ENCODE peak calls at places on chromosomes 1 and 21, in five cellular contexts. One of them, this sample, is unnamed.

GRCh38 chr1:23574265-23574754 is 15.0 kb upstream of the ID3 start:
- DNase-seq in DMS153: no peak
- DNase-seq in anterior cingulate cortex: no peak
- DNase-seq in midbrain: no peak
- DNase-seq in RWPE2: no peak
- DNase-seq in this sample: peak; percentile 73

GRCh38 chr1:153100241-153100640 is 5.9 kb upstream of the SPRR2E start:
- DNase-seq in DMS153: no peak
- DNase-seq in anterior cingulate cortex: no peak
- DNase-seq in midbrain: no peak
- DNase-seq in RWPE2: peak; percentile 84
- DNase-seq in this sample: peak; percentile 62

GRCh38 chr1:2240251-2241156 is 12.4 kb downstream of the SKI start:
- DNase-seq in DMS153: no peak
- DNase-seq in anterior cingulate cortex: no peak
- DNase-seq in midbrain: peak; percentile 55
- DNase-seq in RWPE2: no peak
- DNase-seq in this sample: no peak

GRCh38 chr1:46532498-46533178 is 18.8 kb downstream of the KNCN start:
- DNase-seq in DMS153: peak; percentile 41
- DNase-seq in anterior cingulate cortex: peak; percentile 46
- DNase-seq in midbrain: peak; percentile 68
- DNase-seq in RWPE2: no peak
- DNase-seq in this sample: peak; percentile 56

GRCh38 chr1:74771913-74772515 is 39.1 kb downstream of the TYW3 start:
- DNase-seq in DMS153: peak; percentile 18
- DNase-seq in anterior cingulate cortex: no peak
- DNase-seq in midbrain: peak; percentile 68
- DNase-seq in RWPE2: no peak
- DNase-seq in this sample: peak; percentile 66

GRCh38 chr1:14778882-14779594 is 180.6 kb downstream of the KAZN start:
- DNase-seq in DMS153: no peak
- DNase-seq in anterior cingulate cortex: no peak
- DNase-seq in midbrain: peak; percentile 28
- DNase-seq in RWPE2: no peak
- DNase-seq in this sample: peak; percentile 24

GRCh38 chr1:82565146-82565545 is 764.4 kb downstream of the ADGRL2 start:
- DNase-seq in DMS153: no peak
- DNase-seq in anterior cingulate cortex: no peak
- DNase-seq in midbrain: no peak
- DNase-seq in RWPE2: peak; percentile 46
- DNase-seq in this sample: peak; percentile 71

GRCh38 chr1:110087812-110088738 is 17.6 kb upstream of the ALX3 start:
- DNase-seq in DMS153: peak; percentile 27
- DNase-seq in anterior cingulate cortex: no peak
- DNase-seq in midbrain: peak; percentile 52
- DNase-seq in RWPE2: no peak
- DNase-seq in this sample: peak; percentile 65

GRCh38 chr21:28906236-28906635 is 86.4 kb downstream of the LTN1 start:
- DNase-seq in DMS153: no peak
- DNase-seq in anterior cingulate cortex: no peak
- DNase-seq in midbrain: no peak
- DNase-seq in RWPE2: no peak
- DNase-seq in this sample: no peak

GRCh38 chr1:153552335-153552734 is 3.3 kb upstream of the S100A3 start:
- DNase-seq in DMS153: no peak
- DNase-seq in anterior cingulate cortex: no peak
- DNase-seq in midbrain: no peak
- DNase-seq in RWPE2: peak; percentile 49
- DNase-seq in this sample: no peak

GRCh38 chr1:153633161-153633746 is 612 bp upstream of the CHTOP start:
- DNase-seq in DMS153: peak; percentile 15
- DNase-seq in anterior cingulate cortex: no peak
- DNase-seq in midbrain: no peak
- DNase-seq in RWPE2: no peak
- DNase-seq in this sample: no peak

GRCh38 chr1:38785285-38786039 is 74.1 kb downstream of the RRAGC start:
- DNase-seq in DMS153: no peak
- DNase-seq in anterior cingulate cortex: no peak
- DNase-seq in midbrain: no peak
- DNase-seq in RWPE2: no peak
- DNase-seq in this sample: no peak

GRCh38 chr1:50570064-50570463 is 146.8 kb upstream of the DMRTA2 start:
- DNase-seq in DMS153: peak; percentile 40
- DNase-seq in anterior cingulate cortex: no peak
- DNase-seq in midbrain: no peak
- DNase-seq in RWPE2: no peak
- DNase-seq in this sample: peak; percentile 2

GRCh38 chr1:31531177-31532000 is 44.9 kb upstream of the TINAGL1 start:
- DNase-seq in DMS153: peak; percentile 97
- DNase-seq in anterior cingulate cortex: no peak
- DNase-seq in midbrain: no peak
- DNase-seq in RWPE2: no peak
- DNase-seq in this sample: peak; percentile 81

GRCh38 chr1:148166558-148167492 is 14.7 kb upstream of the NBPF11 start:
- DNase-seq in DMS153: no peak
- DNase-seq in anterior cingulate cortex: no peak
- DNase-seq in midbrain: no peak
- DNase-seq in RWPE2: no peak
- DNase-seq in this sample: no peak

GRCh38 chr1:51472349-51472748 is 46.7 kb downstream of the EPS15 start:
- DNase-seq in DMS153: no peak
- DNase-seq in anterior cingulate cortex: no peak
- DNase-seq in midbrain: peak; percentile 11
- DNase-seq in RWPE2: no peak
- DNase-seq in this sample: no peak

GRCh38 chr1:40232444-40232843 is 15.3 kb upstream of the TMCO2 start:
- DNase-seq in DMS153: no peak
- DNase-seq in anterior cingulate cortex: no peak
- DNase-seq in midbrain: no peak
- DNase-seq in RWPE2: no peak
- DNase-seq in this sample: no peak

GRCh38 chr1:64006276-64007051 is 197.0 kb upstream of the UBE2U start:
- DNase-seq in DMS153: peak; percentile 88
- DNase-seq in anterior cingulate cortex: no peak
- DNase-seq in midbrain: no peak
- DNase-seq in RWPE2: no peak
- DNase-seq in this sample: peak; percentile 85

GRCh38 chr1:203465943-203466342 is 9.7 kb upstream of the PRELP start:
- DNase-seq in DMS153: peak; percentile 57
- DNase-seq in anterior cingulate cortex: no peak
- DNase-seq in midbrain: no peak
- DNase-seq in RWPE2: no peak
- DNase-seq in this sample: no peak

GRCh38 chr21:40422851-40423635 is 423.9 kb downstream of the DSCAM start:
- DNase-seq in DMS153: no peak
- DNase-seq in anterior cingulate cortex: no peak
- DNase-seq in midbrain: no peak
- DNase-seq in RWPE2: no peak
- DNase-seq in this sample: no peak

GRCh38 chr1:9410737-9411297 is 118.1 kb downstream of the SPSB1 start:
- DNase-seq in DMS153: no peak
- DNase-seq in anterior cingulate cortex: no peak
- DNase-seq in midbrain: no peak
- DNase-seq in RWPE2: no peak
- DNase-seq in this sample: peak; percentile 40

GRCh38 chr1:17351047-17351446 is 20.9 kb upstream of the PADI6 start:
- DNase-seq in DMS153: no peak
- DNase-seq in anterior cingulate cortex: no peak
- DNase-seq in midbrain: no peak
- DNase-seq in RWPE2: no peak
- DNase-seq in this sample: no peak

GRCh38 chr1:37537378-37537777 is 16.7 kb downstream of the SNIP1 start:
- DNase-seq in DMS153: no peak
- DNase-seq in anterior cingulate cortex: no peak
- DNase-seq in midbrain: no peak
- DNase-seq in RWPE2: no peak
- DNase-seq in this sample: peak; percentile 91

GRCh38 chr1:85372683-85373446 is 92.1 kb downstream of the DDAH1 start:
- DNase-seq in DMS153: no peak
- DNase-seq in anterior cingulate cortex: no peak
- DNase-seq in midbrain: no peak
- DNase-seq in RWPE2: no peak
- DNase-seq in this sample: peak; percentile 52

GRCh38 chr1:234713440-234713839 is 103.5 kb upstream of the IRF2BP2 start:
- DNase-seq in DMS153: no peak
- DNase-seq in anterior cingulate cortex: no peak
- DNase-seq in midbrain: no peak
- DNase-seq in RWPE2: no peak
- DNase-seq in this sample: no peak

GRCh38 chr1:180800945-180801344 is 111.8 kb upstream of the KIAA1614 start:
- DNase-seq in DMS153: peak; percentile 56
- DNase-seq in anterior cingulate cortex: no peak
- DNase-seq in midbrain: no peak
- DNase-seq in RWPE2: no peak
- DNase-seq in this sample: no peak

GRCh38 chr21:39330001-39330400 is 16.6 kb upstream of the BRWD1 start:
- DNase-seq in DMS153: no peak
- DNase-seq in anterior cingulate cortex: no peak
- DNase-seq in midbrain: no peak
- DNase-seq in RWPE2: no peak
- DNase-seq in this sample: no peak

GRCh38 chr1:27554777-27555699 is 48.9 kb downstream of the AHDC1 start:
- DNase-seq in DMS153: no peak
- DNase-seq in anterior cingulate cortex: no peak
- DNase-seq in midbrain: no peak
- DNase-seq in RWPE2: no peak
- DNase-seq in this sample: no peak

GRCh38 chr1:158039380-158039779 is 45.9 kb downstream of the KIRREL1 start:
- DNase-seq in DMS153: no peak
- DNase-seq in anterior cingulate cortex: no peak
- DNase-seq in midbrain: no peak
- DNase-seq in RWPE2: no peak
- DNase-seq in this sample: peak; percentile 40

GRCh38 chr1:107739651-107740050 is 225.3 kb downstream of the VAV3 start:
- DNase-seq in DMS153: no peak
- DNase-seq in anterior cingulate cortex: no peak
- DNase-seq in midbrain: no peak
- DNase-seq in RWPE2: no peak
- DNase-seq in this sample: peak; percentile 50

GRCh38 chr1:36118396-36118795 is 6.6 kb downstream of the COL8A2 start:
- DNase-seq in DMS153: no peak
- DNase-seq in anterior cingulate cortex: no peak
- DNase-seq in midbrain: no peak
- DNase-seq in RWPE2: no peak
- DNase-seq in this sample: no peak

GRCh38 chr1:910881-911721 is 12.6 kb upstream of the SAMD11 start:
- DNase-seq in DMS153: peak; percentile 58
- DNase-seq in anterior cingulate cortex: no peak
- DNase-seq in midbrain: no peak
- DNase-seq in RWPE2: peak; percentile 71
- DNase-seq in this sample: peak; percentile 94

GRCh38 chr1:212132040-212132439 is 96.5 kb downstream of the DTL start:
- DNase-seq in DMS153: no peak
- DNase-seq in anterior cingulate cortex: no peak
- DNase-seq in midbrain: no peak
- DNase-seq in RWPE2: no peak
- DNase-seq in this sample: peak; percentile 32

GRCh38 chr1:6188466-6188865 is 8.3 kb upstream of the CHD5 start:
- DNase-seq in DMS153: no peak
- DNase-seq in anterior cingulate cortex: no peak
- DNase-seq in midbrain: no peak
- DNase-seq in RWPE2: no peak
- DNase-seq in this sample: peak; percentile 47

GRCh38 chr1:218030846-218031245 is 254.2 kb upstream of the RRP15 start:
- DNase-seq in DMS153: no peak
- DNase-seq in anterior cingulate cortex: no peak
- DNase-seq in midbrain: no peak
- DNase-seq in RWPE2: no peak
- DNase-seq in this sample: no peak

GRCh38 chr1:56190975-56191768 is 388.2 kb downstream of the PLPP3 start:
- DNase-seq in DMS153: no peak
- DNase-seq in anterior cingulate cortex: no peak
- DNase-seq in midbrain: no peak
- DNase-seq in RWPE2: no peak
- DNase-seq in this sample: peak; percentile 26